ENCODE peak calls at places on chromosomes 1 and 21, in six cellular contexts. Z, S, I, X, D and V are unnamed samples.

GRCh38 chr1:2130871-2131289 is 63.7 kb downstream of the FAAP20 start:
- DNase-seq in Z (no peak), S (no peak), I (no peak), X (no peak), D (no peak), V (no peak)

GRCh38 chr1:23567996-23568607 is 8.8 kb upstream of the ID3 start:
- DNase-seq in Z (peak), S (no peak), I (peak), X (no peak), D (no peak), V (no peak)

GRCh38 chr1:3575953-3576352 is 35.4 kb downstream of the MEGF6 start:
- DNase-seq in Z (no peak), S (no peak), I (no peak), X (no peak), D (no peak), V (no peak)

GRCh38 chr1:36053978-36054377 is 29.9 kb upstream of the TEKT2 start:
- DNase-seq in Z (no peak), S (no peak), I (no peak), X (no peak), D (no peak), V (no peak)

GRCh38 chr1:36306210-36306901 is at the start of gene SH3D21:
- DNase-seq in Z (peak), S (peak), I (peak), X (no peak), D (no peak), V (no peak)

GRCh38 chr1:98732985-98733781 is 71.7 kb downstream of the SNX7 start:
- DNase-seq in Z (no peak), S (no peak), I (no peak), X (no peak), D (no peak), V (no peak)

GRCh38 chr1:152768847-152769533 is 6.0 kb upstream of the LCE1F start:
- DNase-seq in Z (peak), S (no peak), I (no peak), X (peak), D (no peak), V (no peak)

GRCh38 chr1:233440952-233441401 is 113.5 kb downstream of the MAP3K21 start:
- DNase-seq in Z (peak), S (no peak), I (peak), X (peak), D (no peak), V (peak)

GRCh38 chr1:94552071-94552586 is 10.6 kb upstream of the F3 start:
- DNase-seq in Z (no peak), S (no peak), I (no peak), X (no peak), D (no peak), V (no peak)

GRCh38 chr1:39622427-39622826 is 17.0 kb downstream of the HEYL start:
- DNase-seq in Z (no peak), S (no peak), I (no peak), X (no peak), D (no peak), V (no peak)

GRCh38 chr1:39416609-39417008 is 74.8 kb upstream of the BMP8A start:
- DNase-seq in Z (no peak), S (no peak), I (no peak), X (no peak), D (no peak), V (no peak)

GRCh38 chr21:40176732-40177131 is 309.5 kb downstream of the PCP4 start:
- DNase-seq in Z (no peak), S (no peak), I (no peak), X (no peak), D (no peak), V (no peak)

GRCh38 chr1:113103977-113104376 is 31.0 kb downstream of the LRIG2 start:
- DNase-seq in Z (no peak), S (no peak), I (no peak), X (no peak), D (no peak), V (no peak)

GRCh38 chr1:219298581-219299148 is 125.0 kb downstream of the LYPLAL1 start:
- DNase-seq in Z (peak), S (no peak), I (no peak), X (no peak), D (no peak), V (no peak)

GRCh38 chr1:94866178-94866822 is 46.1 kb downstream of the SLC44A3 start:
- DNase-seq in Z (peak), S (no peak), I (no peak), X (no peak), D (no peak), V (no peak)

GRCh38 chr1:19436716-19437476 is 48.4 kb downstream of the CAPZB start:
- DNase-seq in Z (no peak), S (no peak), I (no peak), X (no peak), D (peak), V (no peak)